ENCODE peak calls at places on chromosomes 11 and 22, in six cellular contexts. One of them, this sample, is unnamed.

GRCh38 chr11:60985991-60986915 is 14.8 kb downstream of the CD6 start:
- DNase-seq in stimulated activated CD4-positive, alpha-beta T cell treated with anti-CD3 and anti-CD28 coated beads, Interleukin-15, amount 100 ng/mL, for 48 hours: peak; percentile 86
- DNase-seq in non-pigmented ciliary epithelial cell: peak; percentile 17
- DNase-seq in transverse colon: peak; percentile 65
- DNase-seq in NCI-H2171: no peak
- DNase-seq in EH: peak; percentile 13
- DNase-seq in this sample: no peak

GRCh38 chr11:104339383-104339831 is 175.5 kb upstream of the PDGFD start:
- DNase-seq in stimulated activated CD4-positive, alpha-beta T cell treated with anti-CD3 and anti-CD28 coated beads, Interleukin-15, amount 100 ng/mL, for 48 hours: no peak
- DNase-seq in non-pigmented ciliary epithelial cell: no peak
- DNase-seq in transverse colon: no peak
- DNase-seq in NCI-H2171: no peak
- DNase-seq in EH: no peak
- DNase-seq in this sample: no peak

GRCh38 chr11:19874241-19874640 is 161.6 kb downstream of the NAV2 start:
- DNase-seq in stimulated activated CD4-positive, alpha-beta T cell treated with anti-CD3 and anti-CD28 coated beads, Interleukin-15, amount 100 ng/mL, for 48 hours: no peak
- DNase-seq in non-pigmented ciliary epithelial cell: no peak
- DNase-seq in transverse colon: no peak
- DNase-seq in NCI-H2171: no peak
- DNase-seq in EH: peak; percentile 43
- DNase-seq in this sample: peak; percentile 56

GRCh38 chr11:37905707-37906417 is 1307.8 kb upstream of the RAG2 start:
- DNase-seq in stimulated activated CD4-positive, alpha-beta T cell treated with anti-CD3 and anti-CD28 coated beads, Interleukin-15, amount 100 ng/mL, for 48 hours: no peak
- DNase-seq in non-pigmented ciliary epithelial cell: no peak
- DNase-seq in transverse colon: peak; percentile 53
- DNase-seq in NCI-H2171: no peak
- DNase-seq in EH: no peak
- DNase-seq in this sample: no peak

GRCh38 chr22:43148581-43148980 is 2.8 kb upstream of the TSPO start:
- DNase-seq in stimulated activated CD4-positive, alpha-beta T cell treated with anti-CD3 and anti-CD28 coated beads, Interleukin-15, amount 100 ng/mL, for 48 hours: no peak
- DNase-seq in non-pigmented ciliary epithelial cell: no peak
- DNase-seq in transverse colon: peak; percentile 56
- DNase-seq in NCI-H2171: no peak
- DNase-seq in EH: peak; percentile 13
- DNase-seq in this sample: peak; percentile 39

GRCh38 chr22:35842519-35842913 is 124.8 kb downstream of the APOL5 start:
- DNase-seq in stimulated activated CD4-positive, alpha-beta T cell treated with anti-CD3 and anti-CD28 coated beads, Interleukin-15, amount 100 ng/mL, for 48 hours: no peak
- DNase-seq in non-pigmented ciliary epithelial cell: no peak
- DNase-seq in transverse colon: no peak
- DNase-seq in NCI-H2171: no peak
- DNase-seq in EH: no peak
- DNase-seq in this sample: no peak

GRCh38 chr11:66224226-66224850 is 44.1 kb upstream of the RAB1B start:
- DNase-seq in stimulated activated CD4-positive, alpha-beta T cell treated with anti-CD3 and anti-CD28 coated beads, Interleukin-15, amount 100 ng/mL, for 48 hours: no peak
- DNase-seq in non-pigmented ciliary epithelial cell: no peak
- DNase-seq in transverse colon: no peak
- DNase-seq in NCI-H2171: no peak
- DNase-seq in EH: no peak
- DNase-seq in this sample: no peak

GRCh38 chr11:7667460-7667859 is 5.8 kb downstream of the CYB5R2 start:
- DNase-seq in stimulated activated CD4-positive, alpha-beta T cell treated with anti-CD3 and anti-CD28 coated beads, Interleukin-15, amount 100 ng/mL, for 48 hours: no peak
- DNase-seq in non-pigmented ciliary epithelial cell: no peak
- DNase-seq in transverse colon: no peak
- DNase-seq in NCI-H2171: no peak
- DNase-seq in EH: no peak
- DNase-seq in this sample: no peak

GRCh38 chr22:42959472-42960145 is 55.3 kb downstream of the PACSIN2 start:
- DNase-seq in stimulated activated CD4-positive, alpha-beta T cell treated with anti-CD3 and anti-CD28 coated beads, Interleukin-15, amount 100 ng/mL, for 48 hours: no peak
- DNase-seq in non-pigmented ciliary epithelial cell: peak; percentile 76
- DNase-seq in transverse colon: peak; percentile 62
- DNase-seq in NCI-H2171: no peak
- DNase-seq in EH: peak; percentile 75
- DNase-seq in this sample: no peak

GRCh38 chr11:23353611-23354010 is 493.3 kb upstream of the CCDC179 start:
- DNase-seq in stimulated activated CD4-positive, alpha-beta T cell treated with anti-CD3 and anti-CD28 coated beads, Interleukin-15, amount 100 ng/mL, for 48 hours: no peak
- DNase-seq in non-pigmented ciliary epithelial cell: no peak
- DNase-seq in transverse colon: no peak
- DNase-seq in NCI-H2171: no peak
- DNase-seq in EH: no peak
- DNase-seq in this sample: no peak

GRCh38 chr22:24683671-24684070 is 80.7 kb downstream of the GGT1 start:
- DNase-seq in stimulated activated CD4-positive, alpha-beta T cell treated with anti-CD3 and anti-CD28 coated beads, Interleukin-15, amount 100 ng/mL, for 48 hours: no peak
- DNase-seq in non-pigmented ciliary epithelial cell: peak; percentile 49
- DNase-seq in transverse colon: no peak
- DNase-seq in NCI-H2171: no peak
- DNase-seq in EH: peak; percentile 74
- DNase-seq in this sample: peak; percentile 8

GRCh38 chr11:88301478-88302140 is 35.9 kb downstream of the CTSC start:
- DNase-seq in stimulated activated CD4-positive, alpha-beta T cell treated with anti-CD3 and anti-CD28 coated beads, Interleukin-15, amount 100 ng/mL, for 48 hours: no peak
- DNase-seq in non-pigmented ciliary epithelial cell: no peak
- DNase-seq in transverse colon: no peak
- DNase-seq in NCI-H2171: no peak
- DNase-seq in EH: peak; percentile 66
- DNase-seq in this sample: no peak

GRCh38 chr11:91199866-91200265 is 977.0 kb upstream of the CHORDC1 start:
- DNase-seq in stimulated activated CD4-positive, alpha-beta T cell treated with anti-CD3 and anti-CD28 coated beads, Interleukin-15, amount 100 ng/mL, for 48 hours: no peak
- DNase-seq in non-pigmented ciliary epithelial cell: no peak
- DNase-seq in transverse colon: no peak
- DNase-seq in NCI-H2171: no peak
- DNase-seq in EH: peak; percentile 35
- DNase-seq in this sample: peak; percentile 75

GRCh38 chr11:43709689-43710088 is 29.2 kb downstream of the HSD17B12 start:
- DNase-seq in stimulated activated CD4-positive, alpha-beta T cell treated with anti-CD3 and anti-CD28 coated beads, Interleukin-15, amount 100 ng/mL, for 48 hours: no peak
- DNase-seq in non-pigmented ciliary epithelial cell: no peak
- DNase-seq in transverse colon: no peak
- DNase-seq in NCI-H2171: no peak
- DNase-seq in EH: no peak
- DNase-seq in this sample: no peak

GRCh38 chr11:120209750-120210650 is 832 bp upstream of the OAF start:
- DNase-seq in stimulated activated CD4-positive, alpha-beta T cell treated with anti-CD3 and anti-CD28 coated beads, Interleukin-15, amount 100 ng/mL, for 48 hours: no peak
- DNase-seq in non-pigmented ciliary epithelial cell: no peak
- DNase-seq in transverse colon: no peak
- DNase-seq in NCI-H2171: no peak
- DNase-seq in EH: peak; percentile 36
- DNase-seq in this sample: no peak

GRCh38 chr22:46086577-46087335 is 63.6 kb upstream of the PPARA start:
- DNase-seq in stimulated activated CD4-positive, alpha-beta T cell treated with anti-CD3 and anti-CD28 coated beads, Interleukin-15, amount 100 ng/mL, for 48 hours: no peak
- DNase-seq in non-pigmented ciliary epithelial cell: no peak
- DNase-seq in transverse colon: no peak
- DNase-seq in NCI-H2171: no peak
- DNase-seq in EH: peak; percentile 73
- DNase-seq in this sample: peak; percentile 61

GRCh38 chr22:36332623-36333331 is 55.0 kb downstream of the MYH9 start:
- DNase-seq in stimulated activated CD4-positive, alpha-beta T cell treated with anti-CD3 and anti-CD28 coated beads, Interleukin-15, amount 100 ng/mL, for 48 hours: peak; percentile 64
- DNase-seq in non-pigmented ciliary epithelial cell: no peak
- DNase-seq in transverse colon: peak; percentile 55
- DNase-seq in NCI-H2171: peak; percentile 69
- DNase-seq in EH: peak; percentile 81
- DNase-seq in this sample: peak; percentile 77

GRCh38 chr11:112902411-112903011 is 58.7 kb upstream of the NCAM1 start:
- DNase-seq in stimulated activated CD4-positive, alpha-beta T cell treated with anti-CD3 and anti-CD28 coated beads, Interleukin-15, amount 100 ng/mL, for 48 hours: no peak
- DNase-seq in non-pigmented ciliary epithelial cell: no peak
- DNase-seq in transverse colon: no peak
- DNase-seq in NCI-H2171: no peak
- DNase-seq in EH: no peak
- DNase-seq in this sample: peak; percentile 37

GRCh38 chr11:5597953-5598352 is 1.5 kb downstream of the TRIM6 start:
- DNase-seq in stimulated activated CD4-positive, alpha-beta T cell treated with anti-CD3 and anti-CD28 coated beads, Interleukin-15, amount 100 ng/mL, for 48 hours: no peak
- DNase-seq in non-pigmented ciliary epithelial cell: no peak
- DNase-seq in transverse colon: no peak
- DNase-seq in NCI-H2171: no peak
- DNase-seq in EH: no peak
- DNase-seq in this sample: no peak

GRCh38 chr11:66550887-66551286 is 4.2 kb downstream of the ACTN3 start:
- DNase-seq in stimulated activated CD4-positive, alpha-beta T cell treated with anti-CD3 and anti-CD28 coated beads, Interleukin-15, amount 100 ng/mL, for 48 hours: no peak
- DNase-seq in non-pigmented ciliary epithelial cell: no peak
- DNase-seq in transverse colon: no peak
- DNase-seq in NCI-H2171: no peak
- DNase-seq in EH: no peak
- DNase-seq in this sample: no peak

GRCh38 chr11:132914600-132914999 is 617.7 kb downstream of the OPCML start:
- DNase-seq in stimulated activated CD4-positive, alpha-beta T cell treated with anti-CD3 and anti-CD28 coated beads, Interleukin-15, amount 100 ng/mL, for 48 hours: no peak
- DNase-seq in non-pigmented ciliary epithelial cell: no peak
- DNase-seq in transverse colon: no peak
- DNase-seq in NCI-H2171: no peak
- DNase-seq in EH: no peak
- DNase-seq in this sample: no peak

GRCh38 chr11:73653996-73654395 is 7.6 kb downstream of the PLEKHB1 start:
- DNase-seq in stimulated activated CD4-positive, alpha-beta T cell treated with anti-CD3 and anti-CD28 coated beads, Interleukin-15, amount 100 ng/mL, for 48 hours: no peak
- DNase-seq in non-pigmented ciliary epithelial cell: no peak
- DNase-seq in transverse colon: no peak
- DNase-seq in NCI-H2171: no peak
- DNase-seq in EH: no peak
- DNase-seq in this sample: no peak

GRCh38 chr22:20783844-20784723 is 10.2 kb downstream of the SERPIND1 start:
- DNase-seq in stimulated activated CD4-positive, alpha-beta T cell treated with anti-CD3 and anti-CD28 coated beads, Interleukin-15, amount 100 ng/mL, for 48 hours: peak; percentile 35
- DNase-seq in non-pigmented ciliary epithelial cell: peak; percentile 30
- DNase-seq in transverse colon: peak; percentile 31
- DNase-seq in NCI-H2171: peak; percentile 26
- DNase-seq in EH: peak; percentile 70
- DNase-seq in this sample: peak; percentile 78

GRCh38 chr11:123356539-123356938 is 73.5 kb upstream of the GRAMD1B start:
- DNase-seq in stimulated activated CD4-positive, alpha-beta T cell treated with anti-CD3 and anti-CD28 coated beads, Interleukin-15, amount 100 ng/mL, for 48 hours: peak; percentile 28
- DNase-seq in non-pigmented ciliary epithelial cell: no peak
- DNase-seq in transverse colon: no peak
- DNase-seq in NCI-H2171: no peak
- DNase-seq in EH: no peak
- DNase-seq in this sample: no peak

GRCh38 chr22:50498322-50498861 is 9.1 kb downstream of the LMF2 start:
- DNase-seq in stimulated activated CD4-positive, alpha-beta T cell treated with anti-CD3 and anti-CD28 coated beads, Interleukin-15, amount 100 ng/mL, for 48 hours: peak; percentile 72
- DNase-seq in non-pigmented ciliary epithelial cell: no peak
- DNase-seq in transverse colon: peak; percentile 84
- DNase-seq in NCI-H2171: no peak
- DNase-seq in EH: peak; percentile 65
- DNase-seq in this sample: peak; percentile 66

GRCh38 chr11:67496113-67496512 is 9.1 kb downstream of the PITPNM1 start:
- DNase-seq in stimulated activated CD4-positive, alpha-beta T cell treated with anti-CD3 and anti-CD28 coated beads, Interleukin-15, amount 100 ng/mL, for 48 hours: no peak
- DNase-seq in non-pigmented ciliary epithelial cell: no peak
- DNase-seq in transverse colon: no peak
- DNase-seq in NCI-H2171: no peak
- DNase-seq in EH: no peak
- DNase-seq in this sample: no peak